ENCODE peak calls at places on chromosomes 11 and 22, in six cellular contexts. Z, K, D, H, X and Y are unnamed samples.

GRCh38 chr11:99865951-99866350 is 821.1 kb upstream of the ARHGAP42 start:
- DNase-seq in H (no peak), D (no peak), Z (no peak), K (no peak), X (no peak), Y (no peak)

GRCh38 chr11:85596886-85597285 is 30.3 kb downstream of the DLG2 start:
- DNase-seq in K (no peak), H (no peak), Z (no peak), D (no peak), X (no peak), Y (no peak)

GRCh38 chr11:26931248-26931631 is 62.7 kb upstream of the FIBIN start:
- DNase-seq in D (no peak), K (no peak), H (peak; percentile 43), X (peak; percentile 25), Z (no peak), Y (no peak)

GRCh38 chr11:34296412-34296811 is 61.4 kb downstream of the ABTB2 start:
- DNase-seq in H (no peak), X (no peak), K (no peak), Z (no peak), D (no peak), Y (no peak)

GRCh38 chr11:64181506-64182411 is 4.2 kb upstream of the STIP1 start:
- DNase-seq in K (peak; percentile 84), X (peak; percentile 93), Z (peak; percentile 43), D (peak; percentile 79), H (peak; percentile 88), Y (no peak)

GRCh38 chr22:41524809-41525449 is 19.3 kb downstream of the POLR3H start:
- DNase-seq in Z (peak; percentile 62), K (no peak), X (no peak), D (no peak), H (peak; percentile 50), Y (peak; percentile 53)

GRCh38 chr11:12598330-12599256 is 75.6 kb upstream of the TEAD1 start:
- DNase-seq in X (no peak), D (no peak), Z (no peak), K (peak; percentile 13), H (peak; percentile 52), Y (no peak)

GRCh38 chr11:15616130-15617105 is 501.7 kb downstream of the INSC start:
- DNase-seq in Z (no peak), X (no peak), D (no peak), K (no peak), H (no peak), Y (no peak)

GRCh38 chr11:106172389-106172991 is 95.0 kb downstream of the AASDHPPT start:
- DNase-seq in H (no peak), X (no peak), K (no peak), Z (no peak), D (no peak), Y (no peak)

GRCh38 chr11:10038916-10039315 is 255.1 kb downstream of the SBF2 start:
- DNase-seq in Z (no peak), X (no peak), K (no peak), D (no peak), H (peak; percentile 51), Y (no peak)

GRCh38 chr11:111283945-111284481 is 14.3 kb upstream of the POU2AF3 start:
- DNase-seq in H (peak; percentile 93), D (no peak), K (no peak), X (peak; percentile 18), Z (no peak), Y (no peak)

GRCh38 chr11:115159122-115159665 is 345.0 kb downstream of the CADM1 start:
- DNase-seq in Z (no peak), D (no peak), X (no peak), H (no peak), K (peak; percentile 22), Y (no peak)